ENCODE peak calls at places on chromosomes 7 and 10, in eight cellular contexts. Z is hippocampal formation; T is DMS53; I is heart right ventricle; N is NCI-H2107; F is activated naive CD4-positive, alpha-beta T cell treated with Interleukin-2 at 50 U/mL for 16 hours; D is NB4; W is hepatocyte. L is an unnamed sample.

GRCh38 chr10:5632430-5632829 is 34.0 kb downstream of the ASB13 start:
- DNase-seq in Z (no peak), T (peak; percentile 94), I (no peak), N (no peak), F (no peak), D (no peak), W (peak; percentile 84), L (no peak)

GRCh38 chr10:14953452-14954000 is 370 bp downstream of the DCLRE1C start:
- DNase-seq in Z (no peak), T (peak; percentile 87), I (peak; percentile 37), N (no peak), F (no peak), D (peak; percentile 82), W (peak; percentile 63), L (peak; percentile 84)

GRCh38 chr7:81482600-81483186 is 287.2 kb downstream of the HGF start:
- DNase-seq in Z (peak; percentile 62), T (peak; percentile 58), I (no peak), N (no peak), F (no peak), D (peak; percentile 62), W (no peak), L (no peak)

GRCh38 chr7:51240868-51241267 is 75.7 kb downstream of the COBL start:
- DNase-seq in Z (no peak), T (peak; percentile 42), I (no peak), N (no peak), F (no peak), D (no peak), W (no peak), L (peak; percentile 54)

GRCh38 chr10:12350167-12350872 is 973 bp downstream of the CAMK1D start:
- DNase-seq in Z (no peak), T (peak; percentile 77), I (peak; percentile 28), N (no peak), F (peak; percentile 56), D (peak; percentile 63), W (peak; percentile 59), L (no peak)

GRCh38 chr10:71075759-71076472 is 136.5 kb upstream of the UNC5B start:
- DNase-seq in Z (no peak), T (no peak), I (peak; percentile 2), N (no peak), F (no peak), D (no peak), W (no peak), L (peak; percentile 63)

GRCh38 chr10:131777921-131778320 is 122.9 kb upstream of the PPP2R2D start:
- DNase-seq in Z (no peak), T (no peak), I (no peak), N (no peak), F (no peak), D (no peak), W (no peak), L (peak; percentile 53)

GRCh38 chr7:157897686-157898085 is 560.9 kb downstream of the DNAJB6 start:
- DNase-seq in Z (no peak), T (no peak), I (no peak), N (no peak), F (no peak), D (no peak), W (no peak), L (no peak)

GRCh38 chr7:123747089-123747488 is 1.7 kb downstream of the WASL start:
- DNase-seq in Z (no peak), T (no peak), I (no peak), N (no peak), F (no peak), D (peak; percentile 27), W (no peak), L (no peak)

GRCh38 chr10:99779335-99779734 is 3.1 kb upstream of the ABCC2 start:
- DNase-seq in Z (no peak), T (peak; percentile 53), I (no peak), N (no peak), F (no peak), D (peak; percentile 79), W (peak; percentile 69), L (no peak)

GRCh38 chr10:11742009-11742778 is at the start of gene ECHDC3:
- DNase-seq in Z (no peak), T (peak; percentile 68), I (peak; percentile 61), N (no peak), F (peak; percentile 35), D (no peak), W (peak; percentile 42), L (no peak)

GRCh38 chr7:136940122-136940521 is 71.7 kb downstream of the CHRM2 start:
- DNase-seq in Z (no peak), T (no peak), I (no peak), N (no peak), F (no peak), D (no peak), W (no peak), L (no peak)

GRCh38 chr10:10824611-10825148 is 193.0 kb upstream of the CELF2 start:
- DNase-seq in Z (no peak), T (no peak), I (peak; percentile 45), N (no peak), F (no peak), D (no peak), W (no peak), L (no peak)

GRCh38 chr10:129953541-129954031 is 10.5 kb downstream of the EBF3 start:
- DNase-seq in Z (no peak), T (no peak), I (no peak), N (no peak), F (no peak), D (no peak), W (no peak), L (no peak)

L was measured in osteocyte.